ENCODE peak calls at places on chromosomes 1 and 21, in four cellular contexts. Z, Y, C and K are unnamed samples.

GRCh38 chr1:20728371-20729154 is 3.9 kb downstream of the SH2D5 start:
- DNase-seq in Y (no peak), Z (peak; percentile 21), C (no peak), K (peak; percentile 13)

GRCh38 chr1:223702735-223703667 is 9.3 kb upstream of the CAPN2 start:
- DNase-seq in Y (peak; percentile 13), C (no peak), Z (no peak), K (no peak)

GRCh38 chr1:22875851-22876250 is 96.8 kb downstream of the LACTBL1 start:
- DNase-seq in Y (no peak), C (no peak), Z (no peak), K (no peak)

GRCh38 chr1:85502625-85503083 is 37.7 kb upstream of the DDAH1 start:
- DNase-seq in Z (peak; percentile 70), Y (peak; percentile 61), C (no peak), K (no peak)

GRCh38 chr1:175520186-175520585 is 223.2 kb downstream of the TNR start:
- DNase-seq in Z (peak; percentile 58), Y (no peak), C (no peak), K (no peak)

GRCh38 chr21:35373998-35374397 is 324.9 kb upstream of the RUNX1 start:
- DNase-seq in Z (no peak), C (no peak), Y (no peak), K (no peak)

GRCh38 chr1:58812926-58813325 is 29.1 kb upstream of the JUN start:
- DNase-seq in Z (no peak), C (no peak), Y (no peak), K (no peak)

GRCh38 chr1:176206006-176206960 is 803 bp downstream of the COP1 start:
- DNase-seq in Y (peak; percentile 33), Z (peak; percentile 40), C (no peak), K (peak; percentile 22)

GRCh38 chr1:157095091-157095490 is 4.5 kb downstream of the ETV3L start:
- DNase-seq in Y (no peak), Z (no peak), C (no peak), K (no peak)

GRCh38 chr1:157274698-157275534 is 136.7 kb upstream of the ETV3 start:
- DNase-seq in Z (no peak), Y (no peak), C (no peak), K (no peak)

GRCh38 chr1:156241311-156241811 is 623 bp upstream of the BGLAP start:
- DNase-seq in Z (no peak), Y (no peak), C (no peak), K (no peak)

GRCh38 chr1:37274896-37275631 is 199.3 kb upstream of the ZC3H12A start:
- DNase-seq in C (no peak), Z (no peak), Y (no peak), K (no peak)

GRCh38 chr1:202638019-202638887 is 72.0 kb downstream of the SYT2 start:
- DNase-seq in Z (no peak), C (no peak), Y (no peak), K (no peak)

GRCh38 chr1:229209386-229209785 is 61.5 kb upstream of the RAB4A start:
- DNase-seq in Y (no peak), C (no peak), Z (no peak), K (no peak)

GRCh38 chr1:29830916-29831315 is 594.6 kb downstream of the PTPRU start:
- DNase-seq in C (no peak), Y (no peak), Z (no peak), K (no peak)

GRCh38 chr1:183148599-183148998 is 37.5 kb upstream of the LAMC2 start:
- DNase-seq in Z (no peak), Y (no peak), C (no peak), K (no peak)

GRCh38 chr1:240337795-240338194 is 246.1 kb downstream of the FMN2 start:
- DNase-seq in C (no peak), Y (no peak), Z (no peak), K (no peak)

GRCh38 chr21:35050348-35051286 is 1.5 kb upstream of the RUNX1 start:
- DNase-seq in Y (no peak), Z (no peak), C (no peak), K (no peak)

GRCh38 chr1:152167835-152168534 is 9.0 kb upstream of the RPTN start:
- DNase-seq in Y (peak; percentile 26), Z (no peak), C (no peak), K (no peak)

GRCh38 chr21:45523411-45524101 is 18.7 kb downstream of the SLC19A1 start:
- DNase-seq in Z (peak; percentile 24), C (no peak), Y (peak; percentile 14), K (peak; percentile 7)

GRCh38 chr1:42924249-42925131 is 34.2 kb downstream of the SLC2A1 start:
- DNase-seq in Z (peak; percentile 93), Y (peak; percentile 94), C (peak; percentile 72), K (peak; percentile 95)
- TF ChIP-seq POLR2A in Z (peak; percentile 37), Y (peak; percentile 42), C (peak; percentile 87), K (peak; percentile 79)

GRCh38 chr1:9164537-9164910 is 35.6 kb upstream of the GPR157 start:
- DNase-seq in Z (no peak), Y (no peak), C (no peak), K (no peak)
- H3K27ac ChIP-seq in Z (peak overlapping the region; percentile 81), Y (peak overlapping the region; percentile 79), C (peak overlapping the region; percentile 98), K (no peak overlapping the region)

GRCh38 chr1:178442925-178443324 is 53.8 kb downstream of the CLEC20A start:
- DNase-seq in C (no peak), Y (no peak), Z (no peak), K (no peak)
- TF ChIP-seq POLR2A in C (no peak), Y (no peak), Z (no peak), K (no peak)

DNA sequence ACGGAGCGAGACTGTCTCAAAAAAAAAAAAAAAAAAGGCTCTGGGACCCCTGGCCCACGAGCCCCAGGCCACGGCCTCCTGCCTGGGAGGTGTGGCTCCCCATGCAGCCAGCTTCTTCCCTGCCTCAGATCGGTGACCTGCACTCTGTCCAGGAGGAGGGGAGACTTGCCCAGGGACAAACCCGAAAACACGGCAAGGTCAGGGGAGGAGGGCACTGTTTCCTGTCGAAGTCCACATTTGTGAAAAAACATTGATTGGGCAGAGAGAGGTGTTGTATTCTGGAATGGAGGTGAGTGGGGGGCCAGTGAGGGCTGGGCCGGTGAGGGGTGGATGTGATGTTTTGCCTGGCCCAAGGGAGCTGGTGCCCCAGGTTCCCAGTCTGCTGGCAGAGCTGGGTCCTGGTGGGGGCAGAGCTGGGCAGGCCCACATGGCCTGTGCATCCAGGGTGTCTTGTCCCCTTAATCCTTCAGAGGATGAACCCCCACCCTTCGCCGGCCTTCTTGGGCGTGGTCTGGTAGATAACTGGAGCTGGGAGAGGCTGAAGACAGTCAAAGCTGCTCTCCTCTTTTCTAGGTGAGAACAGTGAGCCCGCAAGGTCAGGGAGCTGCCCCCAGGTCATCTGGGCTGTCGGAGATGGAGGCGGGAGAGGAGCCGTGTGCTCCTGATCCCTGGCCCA is 12.4 kb upstream of the FAAP20 start:
- DNase-seq in Z (no peak), C (no peak), Y (peak; percentile 36), K (no peak)
- H3K27ac ChIP-seq in Z (peak overlapping the region; percentile 90), C (no peak overlapping the region), Y (peak overlapping the region; percentile 65), K (peak overlapping the region; percentile 72)

DNA sequence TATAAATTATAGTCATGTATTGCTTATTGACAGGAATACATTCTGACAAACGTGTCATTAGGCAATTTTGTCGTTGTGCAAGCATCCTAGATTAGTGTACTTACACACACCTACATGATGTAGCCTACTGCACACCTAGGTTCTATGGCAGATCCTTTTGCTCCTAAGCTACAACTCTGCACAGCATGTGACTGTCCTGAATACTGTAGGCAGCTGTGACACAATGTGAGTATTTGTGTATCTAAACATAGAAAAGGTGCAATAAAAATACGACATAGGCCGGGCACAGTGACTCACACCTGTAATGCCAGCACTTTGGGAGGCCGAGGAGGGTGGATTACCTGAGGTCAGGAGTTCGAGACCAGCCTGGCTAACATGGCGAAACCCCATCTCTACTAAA is 36.5 kb downstream of the TNFRSF8 start:
- DNase-seq in C (no peak), Z (no peak), Y (no peak), K (no peak)
- TF ChIP-seq POLR2A in C (no peak), Z (no peak), Y (no peak), K (no peak)

GRCh38 chr21:38460171-38460742 is 38.0 kb downstream of the ERG start:
- DNase-seq in Z (no peak), C (no peak), Y (no peak), K (no peak)
- H3K27ac ChIP-seq in Z (no peak overlapping the region), C (no peak overlapping the region), Y (no peak overlapping the region), K (no peak overlapping the region)

DNA sequence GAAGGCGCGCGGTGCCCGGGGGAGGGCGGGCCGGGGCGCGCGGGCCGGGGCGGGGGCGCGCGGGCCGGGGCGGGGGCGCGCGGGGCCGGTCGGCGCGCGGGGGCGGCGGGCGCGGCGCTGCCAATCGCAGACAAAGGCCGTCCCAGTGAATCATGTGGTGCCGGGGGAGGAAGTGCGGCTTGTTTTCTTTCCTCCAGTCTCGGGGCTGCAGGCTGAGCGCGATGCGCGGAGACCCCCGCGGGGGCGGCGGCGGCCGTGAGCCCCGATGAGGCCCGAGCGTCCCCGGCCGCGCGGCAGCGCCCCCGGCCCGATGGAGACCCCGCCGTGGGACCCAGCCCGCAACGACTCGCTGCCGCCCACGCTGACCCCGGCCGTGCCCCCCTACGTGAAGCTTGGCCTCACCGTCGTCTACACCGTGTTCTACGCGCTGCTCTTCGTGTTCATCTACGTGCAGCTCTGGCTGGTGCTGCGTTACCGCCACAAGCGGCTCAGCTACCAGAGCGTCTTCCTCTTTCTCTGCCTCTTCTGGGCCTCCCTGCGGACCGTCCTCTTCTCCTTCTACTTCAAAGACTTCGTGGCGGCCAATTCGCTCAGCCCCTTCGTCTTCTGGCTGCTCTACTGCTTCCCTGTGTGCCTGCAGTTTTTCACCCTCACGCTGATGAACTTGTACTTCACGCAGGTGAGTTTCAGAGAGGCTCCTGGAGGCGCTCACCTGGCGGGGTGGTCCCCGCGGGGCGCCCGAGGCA is at the start of gene GPR137B:
- DNase-seq in C (no peak), Y (peak; percentile 43), Z (peak; percentile 42), K (peak; percentile 67)
- TF ChIP-seq POLR2A in C (peak; percentile 63), Y (no peak), Z (no peak), K (no peak)